ENCODE peak calls at places on chromosome 16, in seven cellular contexts. O, F, T, P, W, H and K are unnamed samples.

GRCh38 chr16:81551821-81552304 is 107.3 kb downstream of the CMIP start:
- DNase-seq in O (peak; percentile 91), F (no peak), T (no peak), P (no peak), W (no peak), H (no peak), K (no peak)

GRCh38 chr16:5580320-5580719 is 482.7 kb upstream of the EEF2KMT start:
- DNase-seq in O (no peak), F (no peak), T (no peak), P (no peak), W (no peak), H (no peak), K (no peak)

GRCh38 chr16:68128577-68129305 is 43.6 kb downstream of the NFATC3 start:
- DNase-seq in O (no peak), F (no peak), T (no peak), P (no peak), W (no peak), H (no peak), K (no peak)

GRCh38 chr16:83577201-83577600 is 230.6 kb upstream of the HSBP1 start:
- DNase-seq in O (no peak), F (no peak), T (no peak), P (no peak), W (no peak), H (no peak), K (no peak)

GRCh38 chr16:12289175-12290063 is 312.9 kb downstream of the SNX29 start:
- DNase-seq in O (no peak), F (no peak), T (peak; percentile 53), P (no peak), W (no peak), H (no peak), K (no peak)

GRCh38 chr16:46922239-46922638 is 38.1 kb downstream of the GPT2 start:
- DNase-seq in O (no peak), F (no peak), T (no peak), P (no peak), W (no peak), H (no peak), K (no peak)

GRCh38 chr16:56608876-56609462 is 585 bp downstream of the MT2A start:
- DNase-seq in O (peak; percentile 41), F (no peak), T (no peak), P (no peak), W (no peak), H (peak; percentile 33), K (no peak)

GRCh38 chr16:26598989-26599785 is 467.5 kb upstream of the C16orf82 start:
- DNase-seq in O (no peak), F (no peak), T (no peak), P (no peak), W (no peak), H (peak; percentile 42), K (no peak)

GRCh38 chr16:81634380-81635121 is 144.5 kb upstream of the PLCG2 start:
- DNase-seq in O (no peak), F (no peak), T (no peak), P (no peak), W (no peak), H (no peak), K (no peak)

GRCh38 chr16:58970775-58971174 is 236.7 kb upstream of the GOT2 start:
- DNase-seq in O (no peak), F (no peak), T (no peak), P (no peak), W (peak; percentile 40), H (no peak), K (no peak)

GRCh38 chr16:17396762-17397498 is 73.8 kb downstream of the XYLT1 start:
- DNase-seq in O (peak; percentile 76), F (no peak), T (peak; percentile 67), P (no peak), W (no peak), H (no peak), K (no peak)

GRCh38 chr16:85854935-85855334 is 44.0 kb upstream of the IRF8 start:
- DNase-seq in O (no peak), F (no peak), T (no peak), P (no peak), W (no peak), H (no peak), K (no peak)

GRCh38 chr16:84617068-84617630 is 729 bp downstream of the COTL1 start:
- DNase-seq in O (no peak), F (no peak), T (peak; percentile 59), P (no peak), W (no peak), H (peak; percentile 70), K (no peak)

GRCh38 chr16:82668094-82668493 is 41.3 kb downstream of the CDH13 start:
- DNase-seq in O (no peak), F (no peak), T (no peak), P (no peak), W (no peak), H (no peak), K (no peak)

GRCh38 chr16:12798846-12799245 is 4.8 kb downstream of the CPPED1 start:
- DNase-seq in O (no peak), F (no peak), T (no peak), P (no peak), W (no peak), H (no peak), K (no peak)

GRCh38 chr16:17448640-17449638 is 21.8 kb downstream of the XYLT1 start:
- DNase-seq in O (no peak), F (no peak), T (peak; percentile 25), P (peak; percentile 80), W (no peak), H (peak; percentile 65), K (peak; percentile 70)

GRCh38 chr16:81446318-81447275 is 2.0 kb downstream of the CMIP start:
- DNase-seq in O (peak; percentile 56), F (no peak), T (peak; percentile 61), P (no peak), W (no peak), H (peak; percentile 55), K (no peak)

GRCh38 chr16:57759541-57760356 is 24.2 kb downstream of the KATNB1 start:
- DNase-seq in O (no peak), F (no peak), T (no peak), P (no peak), W (no peak), H (no peak), K (no peak)

GRCh38 chr16:31331141-31331764 is 23.7 kb upstream of the ITGAX start:
- DNase-seq in O (no peak), F (no peak), T (no peak), P (no peak), W (no peak), H (peak; percentile 69), K (no peak)

GRCh38 chr16:88464447-88465318 is 11.6 kb downstream of the ZFPM1 start:
- DNase-seq in O (no peak), F (peak; percentile 78), T (no peak), P (no peak), W (no peak), H (no peak), K (no peak)

GRCh38 chr16:68366062-68366461 is 55.2 kb downstream of the PRMT7 start:
- DNase-seq in O (no peak), F (no peak), T (no peak), P (no peak), W (no peak), H (no peak), K (no peak)

GRCh38 chr16:89845417-89845816 is 17.1 kb downstream of the SPIRE2 start:
- DNase-seq in O (no peak), F (no peak), T (peak; percentile 28), P (no peak), W (no peak), H (peak; percentile 64), K (no peak)

GRCh38 chr16:52912565-52913173 is 140.0 kb downstream of the CHD9NB start:
- DNase-seq in O (peak; percentile 57), F (peak; percentile 31), T (peak; percentile 75), P (no peak), W (no peak), H (peak; percentile 66), K (peak; percentile 76)

GRCh38 chr16:77499373-77500285 is 64.8 kb upstream of the ADAMTS18 start:
- DNase-seq in O (peak; percentile 17), F (no peak), T (peak; percentile 8), P (no peak), W (no peak), H (no peak), K (peak; percentile 66)

GRCh38 chr16:30813821-30814189 is 26.8 kb upstream of the ZNF629 start:
- DNase-seq in O (no peak), F (no peak), T (no peak), P (no peak), W (no peak), H (no peak), K (no peak)

GRCh38 chr16:76157629-76158028 is 119.6 kb upstream of the CNTNAP4 start:
- DNase-seq in O (no peak), F (no peak), T (no peak), P (no peak), W (no peak), H (no peak), K (no peak)

GRCh38 chr16:82201906-82202305 is 31.9 kb upstream of the MPHOSPH6 start:
- DNase-seq in O (no peak), F (no peak), T (no peak), P (no peak), W (no peak), H (no peak), K (no peak)